ENCODE peak calls at places on chromosomes 6 and 20, in six cellular contexts. G is GM12878, N is WTC11, Q is GM23338, P is H1, H is K562. E is an unnamed sample.

GRCh38 chr6:169489642-169490408 is 212.0 kb downstream of the WDR27 start:
- DNase-seq in N (no peak), Q (no peak), G (no peak), H (peak), P (no peak), E (no peak)

GRCh38 chr6:114033606-114034005 is 62.7 kb upstream of the HDAC2 start:
- DNase-seq in G (no peak), N (no peak), P (no peak), Q (no peak), H (no peak), E (no peak)

GRCh38 chr20:4087923-4088322 is 72.6 kb upstream of the RNF24 start:
- DNase-seq in P (no peak), N (no peak), G (no peak), Q (no peak), H (no peak), E (no peak)

GRCh38 chr6:27605401-27606342 is 132.8 kb upstream of the ZNF184 start:
- DNase-seq in Q (peak), N (peak), H (peak), G (no peak), P (peak), E (peak)

GRCh38 chr6:4059115-4059777 is 19.7 kb downstream of the FAM217A start:
- DNase-seq in N (no peak), H (peak), Q (no peak), G (no peak), P (no peak), E (peak)

GRCh38 chr20:12237772-12238171 is 320.1 kb downstream of the BTBD3 start:
- DNase-seq in Q (no peak), G (no peak), N (no peak), H (no peak), P (no peak), E (no peak)

GRCh38 chr6:37022135-37022863 is 16.8 kb downstream of the FGD2 start:
- DNase-seq in Q (no peak), G (no peak), N (no peak), H (no peak), P (no peak), E (no peak)

GRCh38 chr20:15164726-15165125 is 827.3 kb upstream of the FLRT3 start:
- DNase-seq in G (no peak), H (no peak), Q (no peak), P (no peak), N (no peak), E (no peak)

GRCh38 chr6:25497383-25497782 is 154.6 kb upstream of the SCGN start:
- DNase-seq in H (no peak), P (no peak), N (no peak), Q (peak), G (no peak), E (no peak)

GRCh38 chr20:25294459-25295385 is 46.8 kb downstream of the PYGB start:
- DNase-seq in H (peak), G (no peak), Q (peak), P (peak), N (peak), E (peak)

GRCh38 chr20:5222919-5223634 is 93.7 kb downstream of the PROKR2 start:
- DNase-seq in Q (peak), N (peak), H (peak), G (peak), P (peak), E (peak)

GRCh38 chr6:35082046-35082732 is 59.0 kb downstream of the TCP11 start:
- DNase-seq in N (no peak), G (no peak), Q (no peak), P (no peak), H (no peak), E (no peak)

GRCh38 chr6:160174681-160175080 is 53.1 kb downstream of the SLC22A1 start:
- DNase-seq in H (no peak), P (no peak), Q (no peak), N (no peak), G (no peak), E (no peak)

GRCh38 chr6:79215233-79215824 is 19.2 kb downstream of the HMGN3 start:
- DNase-seq in N (no peak), G (no peak), H (no peak), P (no peak), Q (peak), E (peak)

GRCh38 chr20:22984611-22985010 is 50.5 kb upstream of the SSTR4 start:
- DNase-seq in G (no peak), Q (no peak), N (no peak), H (no peak), P (no peak), E (no peak)

GRCh38 chr6:3612341-3613041 is 139.0 kb downstream of the PXDC1 start:
- DNase-seq in Q (no peak), P (peak), H (no peak), G (no peak), N (no peak), E (peak)

GRCh38 chr6:110554966-110555460 is 78.6 kb upstream of the SLC22A16 start:
- DNase-seq in G (no peak), H (no peak), P (no peak), N (no peak), Q (no peak), E (peak)

GRCh38 chr6:117555882-117556498 is 46.3 kb downstream of the GOPC start:
- DNase-seq in Q (peak), P (peak), H (peak), N (peak), G (no peak), E (peak)

GRCh38 chr20:23412026-23412425 is 9.3 kb downstream of the NAPB start:
- DNase-seq in G (no peak), H (no peak), Q (no peak), N (no peak), P (no peak), E (peak)

GRCh38 chr6:166655251-166655650 is 28.2 kb upstream of the RPS6KA2 start:
- DNase-seq in P (no peak), H (no peak), Q (no peak), N (no peak), G (no peak), E (peak)

GRCh38 chr6:28537509-28538140 is 11.9 kb downstream of the GPX5 start:
- DNase-seq in N (peak), H (peak), Q (peak), G (peak), P (peak), E (no peak)

GRCh38 chr6:41090841-41091761 is 18.3 kb downstream of the NFYA start:
- DNase-seq in H (no peak), G (no peak), Q (no peak), N (no peak), P (no peak), E (no peak)

GRCh38 chr6:130245267-130245666 is 22.5 kb upstream of the SAMD3 start:
- DNase-seq in P (no peak), N (no peak), H (no peak), Q (no peak), G (no peak), E (no peak)

GRCh38 chr20:58306421-58307261 is 2.9 kb upstream of the RAB22A start:
- DNase-seq in G (peak), Q (no peak), H (peak), P (no peak), N (no peak), E (peak)

GRCh38 chr6:127342946-127343752 is at the start of gene ECHDC1:
- DNase-seq in N (peak), Q (peak), G (no peak), H (peak), P (peak), E (peak)

GRCh38 chr6:154093231-154094044 is 54.4 kb downstream of the OPRM1 start:
- DNase-seq in P (no peak), Q (no peak), N (no peak), G (no peak), H (no peak), E (no peak)

GRCh38 chr20:37102571-37102970 is 6.8 kb upstream of the RBL1 start:
- DNase-seq in Q (no peak), H (no peak), P (no peak), N (no peak), G (no peak), E (no peak)

GRCh38 chr6:158457616-158458278 is 102.1 kb upstream of the TMEM181 start:
- DNase-seq in Q (no peak), P (no peak), H (no peak), N (no peak), G (no peak), E (no peak)

GRCh38 chr6:161215193-161215592 is 58.7 kb downstream of the AGPAT4 start:
- DNase-seq in N (no peak), G (no peak), P (no peak), Q (no peak), H (peak), E (peak)

GRCh38 chr6:113907107-113907506 is 50.0 kb downstream of the MARCKS start:
- DNase-seq in P (no peak), H (no peak), G (no peak), N (no peak), Q (no peak), E (peak)

GRCh38 chr20:19903168-19903676 is 113.9 kb upstream of the NAA20 start:
- DNase-seq in Q (peak), P (no peak), G (no peak), N (no peak), H (peak), E (peak)

GRCh38 chr20:11891827-11892521 is 25.7 kb upstream of the BTBD3 start:
- DNase-seq in H (peak), P (peak), G (peak), N (peak), Q (peak), E (peak)

GRCh38 chr6:340181-340955 is 48.1 kb downstream of the DUSP22 start:
- DNase-seq in Q (no peak), N (no peak), P (no peak), G (no peak), H (no peak), E (no peak)

GRCh38 chr6:146651482-146651863 is 52.7 kb downstream of the ADGB start:
- DNase-seq in P (no peak), H (no peak), G (no peak), N (no peak), Q (no peak), E (no peak)

GRCh38 chr20:38915355-38915754 is 10.9 kb upstream of the FAM83D start:
- DNase-seq in N (no peak), P (no peak), H (no peak), G (no peak), Q (no peak), E (no peak)

GRCh38 chr6:26064619-26065257 is 22.5 kb upstream of the HFE start:
- DNase-seq in Q (peak), G (no peak), P (no peak), H (peak), N (peak), E (peak)

GRCh38 chr6:11613858-11614257 is 76.3 kb downstream of the TMEM170B start:
- DNase-seq in Q (no peak), N (no peak), P (no peak), H (no peak), G (no peak), E (no peak)
- TF ChIP-seq CREB1 in Q (no peak), N (no peak), P (no peak), H (no peak), G (no peak), E (no peak)

DNA sequence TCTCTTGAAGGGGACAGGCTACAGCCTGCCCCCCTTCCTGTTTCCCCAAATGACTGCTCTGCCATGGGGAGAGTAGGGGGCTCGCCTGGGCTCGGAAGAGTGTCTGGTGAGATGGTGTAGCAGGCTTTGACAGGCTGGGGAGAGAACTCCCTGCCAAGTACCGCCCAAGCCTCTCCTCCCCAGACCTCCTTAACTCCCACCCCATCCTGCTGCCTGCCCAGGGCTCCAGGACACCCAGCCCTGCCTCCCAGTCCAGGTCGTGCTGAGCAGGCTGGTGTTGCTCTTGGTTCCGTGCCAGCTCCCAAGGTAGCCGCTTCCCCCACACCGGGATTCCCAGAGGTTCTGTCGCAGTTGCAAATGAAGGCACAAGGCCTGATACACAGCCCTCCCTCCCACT is 9.9 kb downstream of the VEGFA start:
- DNase-seq in N (no peak), Q (no peak), P (no peak), G (no peak), H (no peak), E (no peak)
- TF ChIP-seq CREB1 in N (no peak), Q (no peak), P (no peak), G (no peak), H (no peak), E (no peak)

GRCh38 chr6:104414723-104415122 is 445.0 kb downstream of the HACE1 start:
- DNase-seq in Q (no peak), H (no peak), G (no peak), N (no peak), P (no peak), E (no peak)
- TF ChIP-seq CREB1 in Q (no peak), H (no peak), G (no peak), N (no peak), P (no peak), E (no peak)

GRCh38 chr6:7307533-7307932 is 5.5 kb downstream of the SSR1 start:
- DNase-seq in P (no peak), H (no peak), Q (no peak), N (no peak), G (no peak), E (no peak)
- TF ChIP-seq CREB1 in P (no peak), H (no peak), Q (no peak), N (no peak), G (no peak), E (no peak)

GRCh38 chr6:111590209-111590955 is 15.3 kb downstream of the TRAF3IP2 start:
- DNase-seq in N (no peak), Q (no peak), G (no peak), H (no peak), P (no peak), E (no peak)

GRCh38 chr6:111593516-111593824 is 12.2 kb downstream of the TRAF3IP2 start:
- DNase-seq in G (no peak), H (no peak), N (no peak), P (no peak), Q (no peak), E (no peak)

GRCh38 chr6:111592726-111593515 is 12.8 kb downstream of the TRAF3IP2 start:
- DNase-seq in H (no peak), G (no peak), Q (peak), N (no peak), P (no peak), E (no peak)

GRCh38 chr6:111591901-111592461 is 13.7 kb downstream of the TRAF3IP2 start:
- DNase-seq in N (no peak), Q (no peak), G (no peak), P (no peak), H (no peak), E (no peak)

DNA sequence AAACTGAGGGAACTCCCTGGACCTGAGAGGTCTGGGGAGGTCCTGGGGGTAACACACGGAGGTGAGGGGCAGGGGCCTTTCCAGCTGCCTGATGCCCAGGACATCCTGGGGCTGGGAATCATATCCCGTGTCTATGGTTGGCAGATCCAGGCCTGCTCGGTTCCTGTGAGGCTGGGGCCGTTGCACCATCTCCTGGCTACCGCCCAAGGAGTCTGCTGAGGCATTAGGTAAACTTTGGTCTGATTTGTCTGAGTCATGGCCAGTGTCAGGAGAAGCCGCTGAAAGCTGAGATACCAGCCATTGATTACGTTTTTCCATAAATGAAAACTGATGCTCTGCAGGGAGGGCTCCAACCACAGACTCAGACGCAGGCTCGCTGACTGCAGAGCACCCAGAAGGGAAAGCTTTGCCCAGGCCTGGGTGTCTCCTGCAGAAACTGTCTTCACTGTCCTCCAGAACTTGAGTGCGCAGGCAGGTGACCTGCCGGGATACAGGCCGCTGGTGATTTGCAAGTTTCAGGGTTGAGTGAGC is 14.2 kb downstream of the TRAF3IP2 start:
- DNase-seq in N (no peak), P (no peak), H (peak), G (no peak), Q (no peak), E (peak)
- TF ChIP-seq CREB1 in N (no peak), P (no peak), H (no peak), G (no peak), Q (no peak), E (no peak)

GRCh38 chr20:59598625-59599310 is 5.6 kb upstream of the PHACTR3 start:
- DNase-seq in G (peak), P (peak), N (peak), H (peak), Q (peak), E (peak)
- TF ChIP-seq CREB1 in G (no peak), P (no peak), N (no peak), H (no peak), Q (no peak), E (no peak)

GRCh38 chr6:164322533-164322932 is 908.0 kb downstream of the QKI start:
- DNase-seq in G (no peak), P (no peak), N (no peak), Q (no peak), H (no peak), E (no peak)
- TF ChIP-seq CREB1 in G (no peak), P (no peak), N (no peak), Q (no peak), H (no peak), E (no peak)

GRCh38 chr6:148727104-148727503 is 19.7 kb upstream of the UST start:
- DNase-seq in P (no peak), G (no peak), H (no peak), N (no peak), Q (no peak), E (no peak)

GRCh38 chr6:148720897-148721296 is 25.9 kb upstream of the UST start:
- DNase-seq in Q (no peak), N (no peak), H (no peak), G (no peak), P (no peak), E (no peak)

GRCh38 chr6:148720371-148720770 is 26.5 kb upstream of the UST start:
- DNase-seq in G (no peak), H (no peak), Q (no peak), P (no peak), N (no peak), E (no peak)

GRCh38 chr6:148724428-148724827 is 22.4 kb upstream of the UST start:
- DNase-seq in H (no peak), N (no peak), Q (no peak), P (no peak), G (no peak), E (no peak)

GRCh38 chr6:148723484-148723883 is 23.3 kb upstream of the UST start:
- DNase-seq in N (no peak), P (no peak), H (no peak), Q (no peak), G (no peak), E (no peak)
- TF ChIP-seq CREB1 in N (no peak), P (no peak), H (no peak), Q (no peak), G (no peak), E (no peak)

GRCh38 chr6:33668914-33669313 is 42.6 kb downstream of the UQCC2 start:
- DNase-seq in Q (no peak), G (no peak), N (no peak), P (no peak), H (peak), E (no peak)

GRCh38 chr6:33665957-33666356 is 44.8 kb downstream of the ITPR3 start:
- DNase-seq in H (peak), P (no peak), N (no peak), G (no peak), Q (peak), E (no peak)

GRCh38 chr6:33668328-33668727 is 43.2 kb downstream of the UQCC2 start:
- DNase-seq in H (no peak), G (no peak), N (no peak), Q (no peak), P (no peak), E (no peak)

GRCh38 chr6:33667776-33668175 is 43.7 kb downstream of the UQCC2 start:
- DNase-seq in G (no peak), N (no peak), H (no peak), Q (no peak), P (no peak), E (no peak)

DNA sequence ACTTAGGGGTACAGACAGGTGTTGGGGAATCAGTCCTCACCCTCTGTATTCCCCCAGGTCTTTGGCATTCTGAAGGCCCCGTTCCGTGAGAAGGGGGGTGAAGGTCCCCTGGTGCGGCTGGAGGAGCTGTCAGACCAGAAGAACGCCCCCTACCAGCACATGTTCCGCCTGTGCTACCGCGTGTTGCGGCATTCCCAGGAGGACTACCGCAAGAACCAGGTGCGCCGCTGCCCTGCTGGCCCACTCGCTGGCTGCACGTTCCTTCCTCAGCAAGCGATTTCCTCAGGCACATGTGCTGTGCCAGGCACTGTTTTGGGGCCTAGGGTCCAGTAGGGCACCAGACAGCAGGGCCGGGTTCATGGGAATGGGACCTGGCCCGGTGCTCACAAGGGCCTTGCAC is 44.4 kb downstream of the UQCC2 start:
- DNase-seq in H (no peak), Q (no peak), N (no peak), P (no peak), G (no peak), E (no peak)
- TF ChIP-seq CREB1 in H (no peak), Q (no peak), N (no peak), P (no peak), G (no peak), E (no peak)

E was measured in HepG2.